ENCODE peak calls at places on chromosomes 3 and 15, in six cellular contexts. One of them, this sample, is unnamed.

GRCh38 chr3:46954178-46954577 is 22.4 kb downstream of the CCDC12 start:
- DNase-seq in right cardiac atrium: no peak
- DNase-seq in Caco-2: no peak
- DNase-seq in cardiac muscle cell: no peak
- DNase-seq in MM.1S: no peak
- DNase-seq in psoas muscle: no peak
- DNase-seq in this sample: no peak

GRCh38 chr3:146129750-146130149 is 31.2 kb downstream of the PLOD2 start:
- DNase-seq in psoas muscle: no peak
- DNase-seq in MM.1S: no peak
- DNase-seq in cardiac muscle cell: no peak
- DNase-seq in right cardiac atrium: no peak
- DNase-seq in Caco-2: no peak
- DNase-seq in this sample: no peak

GRCh38 chr15:52006702-52007340 is 12.2 kb upstream of the MAPK6 start:
- DNase-seq in MM.1S: no peak
- DNase-seq in cardiac muscle cell: no peak
- DNase-seq in Caco-2: no peak
- DNase-seq in psoas muscle: no peak
- DNase-seq in right cardiac atrium: no peak
- DNase-seq in this sample: no peak

GRCh38 chr15:101420232-101420631 is 69.3 kb downstream of the PCSK6 start:
- DNase-seq in MM.1S: no peak
- DNase-seq in right cardiac atrium: no peak
- DNase-seq in psoas muscle: no peak
- DNase-seq in cardiac muscle cell: no peak
- DNase-seq in Caco-2: no peak
- DNase-seq in this sample: no peak

GRCh38 chr3:62876064-62876463 is 848 bp upstream of the CADPS start:
- DNase-seq in MM.1S: peak; percentile 80
- DNase-seq in Caco-2: peak; percentile 62
- DNase-seq in psoas muscle: peak; percentile 49
- DNase-seq in right cardiac atrium: peak; percentile 40
- DNase-seq in cardiac muscle cell: peak; percentile 56
- DNase-seq in this sample: peak; percentile 80

GRCh38 chr3:124607163-124607562 is 123.1 kb upstream of the UMPS start:
- DNase-seq in right cardiac atrium: no peak
- DNase-seq in Caco-2: no peak
- DNase-seq in psoas muscle: no peak
- DNase-seq in cardiac muscle cell: peak; percentile 68
- DNase-seq in MM.1S: no peak
- DNase-seq in this sample: no peak

GRCh38 chr15:43099105-43099845 is 6.6 kb downstream of the UBR1 start:
- DNase-seq in MM.1S: no peak
- DNase-seq in cardiac muscle cell: no peak
- DNase-seq in psoas muscle: no peak
- DNase-seq in right cardiac atrium: no peak
- DNase-seq in Caco-2: no peak
- DNase-seq in this sample: no peak

GRCh38 chr3:194397757-194398312 is 1.2 kb downstream of the GP5 start:
- DNase-seq in Caco-2: no peak
- DNase-seq in right cardiac atrium: no peak
- DNase-seq in psoas muscle: no peak
- DNase-seq in MM.1S: no peak
- DNase-seq in cardiac muscle cell: peak; percentile 31
- DNase-seq in this sample: no peak

GRCh38 chr15:71806452-71806931 is 3.9 kb upstream of the NR2E3 start:
- DNase-seq in right cardiac atrium: no peak
- DNase-seq in MM.1S: no peak
- DNase-seq in Caco-2: no peak
- DNase-seq in cardiac muscle cell: peak; percentile 74
- DNase-seq in psoas muscle: no peak
- DNase-seq in this sample: no peak

GRCh38 chr15:75335705-75336355 is at the start of gene COMMD4:
- DNase-seq in psoas muscle: peak; percentile 98
- DNase-seq in MM.1S: peak; percentile 93
- DNase-seq in right cardiac atrium: peak; percentile 97
- DNase-seq in cardiac muscle cell: peak; percentile 96
- DNase-seq in Caco-2: peak; percentile 97
- DNase-seq in this sample: peak; percentile 100

GRCh38 chr15:75329571-75329970 is 6.3 kb upstream of the COMMD4 start:
- DNase-seq in right cardiac atrium: no peak
- DNase-seq in MM.1S: no peak
- DNase-seq in cardiac muscle cell: no peak
- DNase-seq in psoas muscle: no peak
- DNase-seq in Caco-2: no peak
- DNase-seq in this sample: no peak

GRCh38 chr15:75338661-75339240 is 2.9 kb downstream of the COMMD4 start:
- DNase-seq in psoas muscle: no peak
- DNase-seq in Caco-2: no peak
- DNase-seq in right cardiac atrium: no peak
- DNase-seq in cardiac muscle cell: no peak
- DNase-seq in MM.1S: no peak
- DNase-seq in this sample: no peak

GRCh38 chr15:75339531-75340240 is 3.8 kb downstream of the COMMD4 start:
- DNase-seq in psoas muscle: no peak
- DNase-seq in cardiac muscle cell: no peak
- DNase-seq in right cardiac atrium: no peak
- DNase-seq in Caco-2: no peak
- DNase-seq in MM.1S: no peak
- DNase-seq in this sample: no peak

GRCh38 chr15:75335313-75335704 is 554 bp upstream of the COMMD4 start:
- DNase-seq in Caco-2: no peak
- DNase-seq in psoas muscle: no peak
- DNase-seq in right cardiac atrium: no peak
- DNase-seq in MM.1S: no peak
- DNase-seq in cardiac muscle cell: no peak
- DNase-seq in this sample: no peak
- H3K4me3 ChIP-seq in Caco-2: peak overlapping the region; percentile 64
- H3K4me3 ChIP-seq in psoas muscle: peak overlapping the region; percentile 94
- H3K4me3 ChIP-seq in right cardiac atrium: peak overlapping the region; percentile 86
- H3K4me3 ChIP-seq in MM.1S: peak overlapping the region; percentile 83
- H3K4me3 ChIP-seq in cardiac muscle cell: peak overlapping the region; percentile 88
- H3K4me3 ChIP-seq in this sample: peak overlapping the region; percentile 78

GRCh38 chr15:33277689-33278088 is 33.1 kb upstream of the RYR3 start:
- DNase-seq in MM.1S: no peak
- DNase-seq in Caco-2: no peak
- DNase-seq in right cardiac atrium: no peak
- DNase-seq in cardiac muscle cell: no peak
- DNase-seq in psoas muscle: no peak
- DNase-seq in this sample: no peak

GRCh38 chr15:33282226-33283020 is 28.3 kb upstream of the RYR3 start:
- DNase-seq in Caco-2: no peak
- DNase-seq in psoas muscle: no peak
- DNase-seq in MM.1S: no peak
- DNase-seq in cardiac muscle cell: no peak
- DNase-seq in right cardiac atrium: no peak
- DNase-seq in this sample: no peak

GRCh38 chr15:33283603-33284002 is 27.2 kb upstream of the RYR3 start:
- DNase-seq in cardiac muscle cell: no peak
- DNase-seq in right cardiac atrium: no peak
- DNase-seq in psoas muscle: no peak
- DNase-seq in Caco-2: no peak
- DNase-seq in MM.1S: no peak
- DNase-seq in this sample: no peak

GRCh38 chr15:33279613-33280205 is 31.1 kb upstream of the RYR3 start:
- DNase-seq in MM.1S: no peak
- DNase-seq in psoas muscle: no peak
- DNase-seq in cardiac muscle cell: no peak
- DNase-seq in right cardiac atrium: no peak
- DNase-seq in Caco-2: no peak
- DNase-seq in this sample: no peak

DNA sequence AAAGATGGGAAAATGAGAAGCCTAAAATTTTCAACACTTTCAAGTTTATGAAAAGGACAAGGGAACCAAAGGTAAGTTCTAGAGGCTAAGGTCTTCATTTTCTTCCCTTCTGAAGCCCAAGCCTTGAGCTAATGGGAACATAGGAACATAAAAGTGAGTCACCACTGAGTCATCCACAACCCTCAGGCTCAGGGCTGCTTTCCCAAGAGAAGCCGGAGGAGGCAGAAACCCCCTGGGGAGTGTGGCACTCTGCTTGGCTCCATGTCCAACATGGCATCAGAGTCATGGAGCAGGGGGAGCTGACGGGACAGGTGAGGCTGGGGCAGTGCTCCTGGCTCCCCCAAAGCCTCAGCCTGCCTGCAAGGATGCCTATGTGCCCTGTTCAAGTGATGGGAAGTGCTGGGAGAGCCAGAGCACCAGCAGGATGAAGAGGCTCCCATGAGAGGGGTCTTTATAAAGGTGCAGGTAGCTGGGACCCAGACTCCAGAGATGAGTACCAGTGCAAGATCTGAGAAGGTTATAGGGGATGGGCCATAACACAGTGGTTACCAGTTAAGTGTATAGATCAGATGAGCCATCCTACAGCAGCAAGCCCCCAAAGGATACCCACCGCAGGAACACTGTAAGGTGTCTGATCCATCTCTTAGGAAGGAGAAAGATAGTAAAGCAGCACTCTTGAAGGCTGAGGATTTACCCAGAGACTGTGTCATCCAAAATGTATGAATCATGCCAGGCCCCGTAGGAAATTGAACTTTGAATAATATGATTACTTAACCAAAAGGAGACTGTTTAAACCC is 31.8 kb upstream of the RYR3 start:
- DNase-seq in Caco-2: no peak
- DNase-seq in MM.1S: no peak
- DNase-seq in right cardiac atrium: no peak
- DNase-seq in psoas muscle: no peak
- DNase-seq in cardiac muscle cell: peak; percentile 81
- DNase-seq in this sample: no peak
- H3K9me3 ChIP-seq in Caco-2: no peaks in the 10 kb centered on the region
- H3K9me3 ChIP-seq in MM.1S: no peaks in the 10 kb centered on the region
- H3K9me3 ChIP-seq in right cardiac atrium: no peaks in the 10 kb centered on the region
- H3K9me3 ChIP-seq in psoas muscle: no peaks in the 10 kb centered on the region
- H3K9me3 ChIP-seq in cardiac muscle cell: no peaks in the 10 kb centered on the region
- H3K9me3 ChIP-seq in this sample: no peaks in the 10 kb centered on the region

GRCh38 chr15:58484794-58485600 is 53.2 kb downstream of the LIPC start:
- DNase-seq in Caco-2: no peak
- DNase-seq in cardiac muscle cell: no peak
- DNase-seq in psoas muscle: no peak
- DNase-seq in right cardiac atrium: no peak
- DNase-seq in MM.1S: no peak
- DNase-seq in this sample: no peak

GRCh38 chr15:58486564-58486963 is 54.8 kb downstream of the LIPC start:
- DNase-seq in right cardiac atrium: no peak
- DNase-seq in Caco-2: no peak
- DNase-seq in cardiac muscle cell: no peak
- DNase-seq in MM.1S: no peak
- DNase-seq in psoas muscle: no peak
- DNase-seq in this sample: no peak

GRCh38 chr15:58486062-58486461 is 54.3 kb downstream of the LIPC start:
- DNase-seq in cardiac muscle cell: no peak
- DNase-seq in right cardiac atrium: no peak
- DNase-seq in Caco-2: no peak
- DNase-seq in MM.1S: no peak
- DNase-seq in psoas muscle: no peak
- DNase-seq in this sample: no peak

GRCh38 chr15:58479941-58480340 is 48.1 kb downstream of the LIPC start:
- DNase-seq in right cardiac atrium: no peak
- DNase-seq in MM.1S: no peak
- DNase-seq in psoas muscle: no peak
- DNase-seq in Caco-2: no peak
- DNase-seq in cardiac muscle cell: no peak
- DNase-seq in this sample: no peak

GRCh38 chr15:58483316-58483715 is 51.5 kb downstream of the LIPC start:
- DNase-seq in psoas muscle: no peak
- DNase-seq in MM.1S: no peak
- DNase-seq in cardiac muscle cell: no peak
- DNase-seq in right cardiac atrium: no peak
- DNase-seq in Caco-2: no peak
- DNase-seq in this sample: no peak
- H3K4me1 ChIP-seq in psoas muscle: no peaks in the 10 kb centered on the region
- H3K4me1 ChIP-seq in MM.1S: no peaks in the 10 kb centered on the region
- H3K4me1 ChIP-seq in cardiac muscle cell: peaks cover 8% of the 10 kb centered on the region
- H3K4me1 ChIP-seq in right cardiac atrium: peaks cover 2% of the 10 kb centered on the region
- H3K4me1 ChIP-seq in Caco-2: peaks cover 7% of the 10 kb centered on the region
- H3K4me1 ChIP-seq in this sample: no peaks in the 10 kb centered on the region

GRCh38 chr15:81332326-81332725 is 8.4 kb upstream of the STARD5 start:
- DNase-seq in MM.1S: no peak
- DNase-seq in right cardiac atrium: no peak
- DNase-seq in Caco-2: no peak
- DNase-seq in psoas muscle: no peak
- DNase-seq in cardiac muscle cell: no peak
- DNase-seq in this sample: no peak
- H3K4me3 ChIP-seq in MM.1S: no peak overlapping the region
- H3K4me3 ChIP-seq in right cardiac atrium: no peak overlapping the region
- H3K4me3 ChIP-seq in Caco-2: no peak overlapping the region
- H3K4me3 ChIP-seq in psoas muscle: no peak overlapping the region
- H3K4me3 ChIP-seq in cardiac muscle cell: no peak overlapping the region
- H3K4me3 ChIP-seq in this sample: no peak overlapping the region

DNA sequence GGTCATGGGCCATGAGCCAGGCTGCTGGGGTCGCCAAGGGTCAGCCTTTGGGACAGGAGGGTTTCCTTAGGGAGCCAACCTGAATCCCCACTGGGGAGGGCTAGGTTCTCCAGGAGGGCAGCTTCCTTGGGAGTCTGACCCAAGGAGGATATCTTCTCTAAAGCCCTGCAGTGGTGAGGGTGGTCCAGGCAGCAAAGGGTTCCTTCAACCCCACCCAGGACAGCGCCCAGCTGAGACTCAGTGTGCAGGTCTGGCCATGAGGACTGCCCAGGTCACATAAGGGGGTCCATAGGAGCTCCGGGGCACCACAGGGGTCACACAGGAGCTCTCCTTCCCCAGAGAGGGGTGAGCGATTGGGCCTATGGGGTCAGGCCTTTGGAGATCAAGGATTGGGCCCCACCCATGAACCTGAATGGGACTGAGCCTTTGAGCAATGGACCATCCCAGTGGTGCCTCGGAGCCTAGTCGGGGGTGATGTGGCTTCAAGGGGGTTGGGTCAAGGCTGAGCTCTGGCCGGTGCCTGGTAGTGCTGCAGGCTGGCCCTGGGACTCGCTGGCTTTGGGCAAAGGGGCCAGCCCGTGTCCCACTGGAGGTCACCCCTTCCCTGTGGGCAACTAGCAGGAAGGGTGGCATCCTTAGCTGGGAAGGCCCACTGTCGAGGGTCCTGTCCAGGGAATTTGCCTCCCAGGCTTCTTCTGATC is 216.5 kb downstream of the SNRPN start:
- DNase-seq in cardiac muscle cell: no peak
- DNase-seq in psoas muscle: peak; percentile 35
- DNase-seq in Caco-2: peak; percentile 19
- DNase-seq in MM.1S: no peak
- DNase-seq in right cardiac atrium: peak; percentile 4
- DNase-seq in this sample: peak; percentile 3
- H3K9me3 ChIP-seq in cardiac muscle cell: no peaks in the 10 kb centered on the region
- H3K9me3 ChIP-seq in psoas muscle: peaks cover 17% of the 10 kb centered on the region
- H3K9me3 ChIP-seq in Caco-2: peaks cover 49% of the 10 kb centered on the region
- H3K9me3 ChIP-seq in MM.1S: no peaks in the 10 kb centered on the region
- H3K9me3 ChIP-seq in right cardiac atrium: peaks cover 2% of the 10 kb centered on the region
- H3K9me3 ChIP-seq in this sample: no peaks in the 10 kb centered on the region

DNA sequence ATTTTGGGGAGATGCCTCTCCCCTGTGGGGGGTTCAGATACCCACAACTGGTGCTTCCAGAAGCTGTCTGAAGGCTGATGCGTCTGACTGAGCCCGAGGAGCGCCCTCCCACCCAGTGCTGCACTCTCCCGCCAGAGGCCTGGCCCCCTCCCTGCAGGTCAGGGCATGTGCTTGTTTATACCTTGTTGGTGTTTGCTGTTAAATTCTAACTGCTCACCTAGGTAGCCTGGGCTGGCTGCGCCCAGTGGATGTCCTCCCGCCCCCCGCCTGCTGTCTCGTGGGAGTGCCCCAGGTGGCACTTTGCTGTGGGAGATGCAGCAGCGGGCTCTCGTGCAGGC is 12.9 kb downstream of the KLF13 start:
- DNase-seq in right cardiac atrium: no peak
- DNase-seq in MM.1S: no peak
- DNase-seq in psoas muscle: no peak
- DNase-seq in Caco-2: no peak
- DNase-seq in cardiac muscle cell: no peak
- DNase-seq in this sample: no peak
- H3K4me1 ChIP-seq in right cardiac atrium: peaks cover 74% of the 10 kb centered on the region
- H3K4me1 ChIP-seq in MM.1S: peaks cover 97% of the 10 kb centered on the region
- H3K4me1 ChIP-seq in psoas muscle: peaks cover 80% of the 10 kb centered on the region
- H3K4me1 ChIP-seq in Caco-2: peaks cover 7% of the 10 kb centered on the region
- H3K4me1 ChIP-seq in cardiac muscle cell: peaks cover 11% of the 10 kb centered on the region
- H3K4me1 ChIP-seq in this sample: no peaks in the 10 kb centered on the region